ENCODE peak calls at places on chromosomes 16 and 17, in four cellular contexts. R, G, M and N are unnamed samples.

GRCh38 chr17:8644507-8644902 is 14.0 kb upstream of the MYH10 start:
- DNase-seq in R (no peak), G (no peak), M (no peak), N (no peak)

GRCh38 chr16:84548971-84549844 is 44.7 kb upstream of the MEAK7 start:
- DNase-seq in R (no peak), G (no peak), M (no peak), N (no peak)

GRCh38 chr17:39926588-39927100 is 757 bp downstream of the ORMDL3 start:
- DNase-seq in R (no peak), G (peak), M (no peak), N (no peak)

GRCh38 chr17:57534863-57535651 is 210.0 kb downstream of the CCDC182 start:
- DNase-seq in R (no peak), G (no peak), M (no peak), N (no peak)

GRCh38 chr17:410674-411401 is 58.2 kb upstream of the RPH3AL start:
- DNase-seq in R (no peak), G (peak), M (peak), N (no peak)

GRCh38 chr16:15601212-15601879 is 41.6 kb downstream of the MARF1 start:
- DNase-seq in R (no peak), G (no peak), M (no peak), N (no peak)

GRCh38 chr16:89071686-89072182 is 21.9 kb upstream of the ACSF3 start:
- DNase-seq in R (no peak), G (no peak), M (no peak), N (no peak)

GRCh38 chr17:49210158-49211029 is at the start of the genes ABI3 and GNGT2:
- DNase-seq in R (no peak), G (peak), M (peak), N (no peak)

GRCh38 chr16:88451586-88452484 is 1.2 kb upstream of the ZFPM1 start:
- DNase-seq in R (no peak), G (no peak), M (no peak), N (no peak)

GRCh38 chr17:56978441-56979090 is 635 bp downstream of the SCPEP1 start:
- DNase-seq in R (no peak), G (no peak), M (no peak), N (peak)

GRCh38 chr17:7634384-7634783 is 4.4 kb downstream of the SHBG start:
- DNase-seq in R (no peak), G (no peak), M (peak), N (no peak)

GRCh38 chr17:43613911-43614310 is 47.8 kb downstream of the MEOX1 start:
- DNase-seq in R (no peak), G (no peak), M (no peak), N (no peak)

GRCh38 chr17:31843382-31843780 is 15.7 kb downstream of the COPRS start:
- DNase-seq in R (no peak), G (no peak), M (no peak), N (no peak)

GRCh38 chr17:27283057-27283456 is 10.9 kb upstream of the WSB1 start:
- DNase-seq in R (no peak), G (no peak), M (no peak), N (no peak)

GRCh38 chr17:66727634-66728570 is 107.0 kb upstream of the CACNG5 start:
- DNase-seq in R (peak), G (no peak), M (peak), N (no peak)

GRCh38 chr17:27389542-27390140 is 66.6 kb upstream of the KSR1 start:
- DNase-seq in R (no peak), G (no peak), M (no peak), N (no peak)

GRCh38 chr17:28211811-28212210 is 107.2 kb upstream of the TMEM97 start:
- DNase-seq in R (no peak), G (no peak), M (peak), N (no peak)

GRCh38 chr16:3542601-3543373 is 34.4 kb downstream of the NLRC3 start:
- DNase-seq in R (no peak), G (no peak), M (no peak), N (no peak)

GRCh38 chr16:15509051-15509592 is 74.7 kb downstream of the BMERB1 start:
- DNase-seq in R (no peak), G (no peak), M (peak), N (no peak)

GRCh38 chr16:89040861-89041570 is 52.6 kb upstream of the ACSF3 start:
- DNase-seq in R (no peak), G (no peak), M (peak), N (no peak)

GRCh38 chr17:38751803-38752118 is 780 bp upstream of the PSMB3 start:
- DNase-seq in R (peak), G (peak), M (peak), N (peak)

GRCh38 chr17:72244942-72245341 is 124.1 kb downstream of the SOX9 start:
- DNase-seq in R (no peak), G (no peak), M (no peak), N (no peak)

GRCh38 chr17:74446551-74447500 is 14.9 kb downstream of the GPRC5C start:
- DNase-seq in R (no peak), G (no peak), M (no peak), N (no peak)

GRCh38 chr17:82283208-82283749 is 9.8 kb upstream of the CSNK1D start:
- DNase-seq in R (peak), G (no peak), M (peak), N (no peak)

GRCh38 chr16:11175850-11176341 is 80.1 kb downstream of the SOCS1 start:
- DNase-seq in R (no peak), G (no peak), M (no peak), N (no peak)

GRCh38 chr17:1627987-1628855 is at the start of gene SLC43A2:
- DNase-seq in R (peak), G (peak), M (peak), N (peak)

GRCh38 chr17:46910179-46910927 is 12.6 kb upstream of the GOSR2 start:
- DNase-seq in R (no peak), G (no peak), M (no peak), N (no peak)

GRCh38 chr16:56866955-56867830 is 2.2 kb downstream of the SLC12A3 start:
- DNase-seq in R (no peak), G (peak), M (peak), N (no peak)

GRCh38 chr17:77490361-77491183 is 349.8 kb downstream of the SEC14L1 start:
- DNase-seq in R (no peak), G (no peak), M (no peak), N (no peak)